ENCODE peak calls at places on chromosomes 2 and 18, in four cellular contexts. P, Y, Z and B are unnamed samples.

GRCh38 chr2:15647622-15648590 is 56.2 kb downstream of the DDX1 start:
- DNase-seq in Y (no peak), P (no peak), Z (no peak), B (no peak)

GRCh38 chr2:7620255-7620654 is 703.0 kb downstream of the RNF144A start:
- DNase-seq in P (no peak), Y (no peak), Z (no peak), B (no peak)

GRCh38 chr18:79570266-79571201 is 109.1 kb upstream of the CTDP1 start:
- DNase-seq in P (peak), Y (peak), Z (no peak), B (no peak)

GRCh38 chr2:47009368-47009767 is 93.8 kb upstream of the MCFD2 start:
- DNase-seq in P (no peak), Z (no peak), Y (no peak), B (no peak)

GRCh38 chr2:224405841-224406370 is 4.0 kb upstream of the FAM124B start:
- DNase-seq in Z (no peak), Y (no peak), P (no peak), B (no peak)

GRCh38 chr18:49797995-49798394 is 15.3 kb downstream of the ACAA2 start:
- DNase-seq in Z (no peak), P (no peak), Y (no peak), B (no peak)

GRCh38 chr2:70367722-70368323 is 66.0 kb upstream of the FAM136A start:
- DNase-seq in Z (no peak), Y (peak), P (no peak), B (no peak)

GRCh38 chr2:158172719-158173118 is 71.0 kb downstream of the UPP2 start:
- DNase-seq in Z (no peak), P (no peak), Y (no peak), B (no peak)

GRCh38 chr2:230967113-230967512 is 28.8 kb upstream of the SPATA3 start:
- DNase-seq in Y (no peak), P (no peak), Z (no peak), B (no peak)

GRCh38 chr2:219556413-219556812 is 12.6 kb downstream of the TMEM198 start:
- DNase-seq in Z (no peak), P (no peak), Y (no peak), B (no peak)

GRCh38 chr18:10226971-10227370 is 227.5 kb upstream of the APCDD1 start:
- DNase-seq in Y (no peak), P (no peak), Z (no peak), B (no peak)

GRCh38 chr2:5019324-5019723 is 672.9 kb upstream of the SOX11 start:
- DNase-seq in Y (no peak), Z (no peak), P (no peak), B (no peak)

GRCh38 chr2:37771600-37772088 is 100.2 kb upstream of the CDC42EP3 start:
- DNase-seq in Z (no peak), Y (no peak), P (no peak), B (no peak)

GRCh38 chr2:241739651-241740050 is 5.2 kb downstream of the D2HGDH start:
- DNase-seq in Z (no peak), P (no peak), Y (no peak), B (no peak)

GRCh38 chr2:134468776-134469175 is 214.9 kb downstream of the MGAT5 start:
- DNase-seq in P (no peak), Z (no peak), Y (no peak), B (no peak)

GRCh38 chr2:70907130-70907756 is 28.5 kb upstream of the ATP6V1B1 start:
- DNase-seq in P (no peak), Y (peak), Z (no peak), B (no peak)

GRCh38 chr2:151976945-151977353 is 121.9 kb downstream of the CACNB4 start:
- DNase-seq in Y (no peak), P (no peak), Z (no peak), B (no peak)

GRCh38 chr2:36769106-36769505 is 72.6 kb downstream of the VIT start:
- DNase-seq in Y (peak), P (no peak), Z (no peak), B (no peak)

GRCh38 chr2:172829229-172829628 is 93.6 kb downstream of the RAPGEF4 start:
- DNase-seq in Z (no peak), Y (no peak), P (no peak), B (no peak)

GRCh38 chr2:231662028-231662810 is 46.1 kb upstream of the PTMA start:
- DNase-seq in Y (peak), Z (peak), P (peak), B (peak)

GRCh38 chr2:100614455-100615000 is 51.7 kb downstream of the PDCL3 start:
- DNase-seq in P (no peak), Z (no peak), Y (no peak), B (no peak)

DNA sequence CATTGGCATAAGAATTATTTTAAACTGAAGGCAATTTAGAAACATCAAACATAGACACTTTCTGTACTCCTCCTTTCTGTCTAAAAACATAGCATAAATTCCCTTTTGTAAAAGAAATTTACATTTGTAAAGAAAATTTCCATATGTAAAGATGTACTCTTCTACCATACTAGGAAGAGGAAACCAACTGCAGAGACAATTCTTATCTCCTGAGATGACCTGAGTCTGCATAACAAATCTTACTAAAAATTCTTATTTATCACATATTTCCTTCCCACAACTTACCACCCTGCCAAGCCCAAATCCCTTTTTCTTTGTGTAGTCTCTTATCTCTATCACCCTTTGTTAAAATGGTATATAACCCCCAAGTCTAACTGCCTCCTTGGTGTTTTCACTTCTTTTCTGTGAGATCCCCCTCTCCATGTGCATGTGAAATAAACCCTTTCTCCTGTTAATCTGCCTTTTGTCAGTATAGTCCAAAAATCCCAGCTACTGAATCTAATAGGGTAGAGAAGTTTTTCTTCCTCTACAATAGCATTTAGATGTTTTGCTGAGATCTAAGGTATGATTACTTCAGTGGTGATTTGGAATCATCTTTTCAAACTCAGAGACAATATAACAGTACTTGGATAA is 81.0 kb downstream of the CHN1 start:
- DNase-seq in P (no peak), Z (no peak), Y (no peak), B (no peak)
- H3K27ac ChIP-seq in P (no peak), Z (no peak), Y (no peak), B (no peak)

GRCh38 chr18:26457611-26458350 is 90.6 kb downstream of the KCTD1 start:
- DNase-seq in Z (no peak), P (no peak), Y (peak), B (no peak)
- H3K27ac ChIP-seq in Z (no peak), P (no peak), Y (no peak), B (no peak)

GRCh38 chr18:75227535-75227934 is 16.9 kb downstream of the TSHZ1 start:
- DNase-seq in Z (no peak), P (no peak), Y (no peak), B (no peak)

GRCh38 chr18:75228967-75229366 is 18.4 kb downstream of the TSHZ1 start:
- DNase-seq in P (no peak), Z (no peak), Y (no peak), B (no peak)

GRCh38 chr18:75226301-75226955 is 15.8 kb downstream of the TSHZ1 start:
- DNase-seq in Y (no peak), P (no peak), Z (no peak), B (no peak)

GRCh38 chr18:75229437-75229836 is 18.8 kb downstream of the TSHZ1 start:
- DNase-seq in Z (no peak), Y (no peak), P (no peak), B (no peak)

DNA sequence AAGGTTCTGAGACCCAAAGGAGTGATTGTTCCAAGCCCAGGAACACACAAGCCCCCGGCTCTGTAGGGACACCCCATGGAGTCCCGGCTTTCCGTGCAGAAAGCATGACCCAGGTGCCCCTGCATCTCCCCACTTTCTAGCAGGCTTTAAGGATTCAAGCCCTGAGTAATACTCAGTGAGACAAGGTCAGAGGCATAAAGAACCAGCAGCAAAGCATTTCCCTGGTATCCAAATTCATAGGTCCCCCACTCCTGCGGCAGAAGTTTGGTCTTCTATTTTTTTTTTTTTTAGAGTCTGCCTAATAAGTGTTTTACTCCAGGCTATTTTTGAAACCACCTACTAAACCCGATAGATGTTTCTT is 16.3 kb downstream of the TSHZ1 start:
- DNase-seq in P (no peak), Y (no peak), Z (no peak), B (no peak)
- H3K27ac ChIP-seq in P (peak), Y (peak), Z (no peak), B (no peak)

DNA sequence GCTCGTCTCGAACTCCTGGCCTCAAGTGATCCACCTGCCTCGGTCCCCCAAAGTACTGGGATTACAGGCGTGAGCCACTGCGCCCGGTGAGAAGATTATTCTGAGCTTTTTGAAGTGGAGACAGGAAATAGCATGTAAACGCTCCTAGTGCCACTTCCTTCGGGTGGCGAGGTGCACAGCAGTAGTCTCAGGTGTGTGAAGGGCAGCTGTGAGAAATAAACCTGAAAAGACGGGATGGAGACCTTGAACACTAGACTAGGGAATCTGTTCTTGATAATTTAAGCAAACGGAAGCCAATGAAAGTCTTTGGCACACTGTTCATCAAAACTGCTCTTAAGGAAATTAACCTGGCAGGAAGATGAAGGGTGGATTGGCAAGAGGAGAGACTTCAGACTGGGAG is 444 bp upstream of the PLEKHH2 start:
- DNase-seq in Y (no peak), P (no peak), Z (no peak), B (no peak)
- H3K27ac ChIP-seq in Y (no peak), P (peak), Z (peak), B (no peak)

DNA sequence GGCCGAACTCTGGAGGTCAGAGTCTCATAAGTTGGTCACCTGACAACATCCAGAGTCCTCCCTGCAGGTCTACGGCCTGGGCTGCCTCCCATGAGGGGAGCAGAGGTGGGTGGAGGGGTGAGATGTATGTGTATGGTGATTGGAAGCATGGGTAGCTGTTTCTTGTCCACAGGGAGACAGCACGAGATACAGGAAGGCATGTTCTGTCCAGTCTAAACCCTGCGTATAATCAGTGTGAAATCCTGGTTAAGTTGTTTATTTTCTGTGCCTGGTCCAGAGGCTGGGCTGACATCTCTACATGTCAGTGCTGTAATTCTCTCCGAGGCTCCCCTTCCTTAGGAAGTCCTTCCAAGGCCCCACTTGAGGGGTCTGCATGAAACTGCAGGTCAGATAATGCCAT is 8.9 kb downstream of the TOGARAM2 start:
- DNase-seq in P (no peak), Y (no peak), Z (no peak), B (no peak)
- H3K27ac ChIP-seq in P (no peak), Y (no peak), Z (no peak), B (no peak)